ENCODE peak calls at places on chromosomes 11 and 22, in four cellular contexts. B is mucosa of descending colon, I is NCI-H1105, J is T-helper 2 cell. Q is an unnamed sample.

GRCh38 chr11:34281256-34281655 is 76.6 kb downstream of the ABTB2 start:
- DNase-seq in B (no peak), I (no peak), J (no peak), Q (no peak)

GRCh38 chr11:8906629-8907028 is 4.4 kb upstream of the AKIP1 start:
- DNase-seq in B (no peak), I (no peak), J (no peak), Q (no peak)

GRCh38 chr22:37155971-37156370 is 6.3 kb upstream of the IL2RB start:
- DNase-seq in B (no peak), I (no peak), J (no peak), Q (no peak)

GRCh38 chr11:283405-284080 is 5.3 kb downstream of the NLRP6 start:
- DNase-seq in I (no peak), J (no peak), B (no peak), Q (no peak)

GRCh38 chr22:29190051-29190450 is 15.6 kb upstream of the EMID1 start:
- DNase-seq in B (no peak), J (no peak), I (no peak), Q (no peak)

GRCh38 chr11:120385110-120385509 is 48.9 kb downstream of the ARHGEF12 start:
- DNase-seq in I (no peak), B (no peak), J (no peak), Q (no peak)

GRCh38 chr11:78540276-78540675 is 34.4 kb downstream of the NARS2 start:
- DNase-seq in B (no peak), I (no peak), J (no peak), Q (no peak)

GRCh38 chr11:30489076-30489475 is 97.1 kb downstream of the MPPED2 start:
- DNase-seq in J (no peak), B (no peak), I (no peak), Q (no peak)

GRCh38 chr11:69055598-69056516 is 7.1 kb downstream of the TPCN2 start:
- DNase-seq in J (no peak), B (peak; percentile 78), I (no peak), Q (peak; percentile 79)

GRCh38 chr11:131186629-131187075 is 183.8 kb upstream of the NTM start:
- DNase-seq in B (no peak), I (no peak), J (no peak), Q (no peak)

GRCh38 chr11:11789735-11790369 is 51.9 kb upstream of the USP47 start:
- DNase-seq in I (no peak), J (no peak), B (no peak), Q (no peak)

GRCh38 chr11:26365284-26365683 is 33.4 kb downstream of the ANO3 start:
- DNase-seq in J (no peak), I (no peak), B (no peak), Q (no peak)

GRCh38 chr22:44424131-44424711 is 73.8 kb downstream of the RTL6 start:
- DNase-seq in B (peak; percentile 4), J (no peak), I (no peak), Q (no peak)

GRCh38 chr11:7089328-7090251 is 792 bp downstream of the RBMXL2 start:
- DNase-seq in J (no peak), I (no peak), B (peak; percentile 43), Q (no peak)

GRCh38 chr11:73969991-73970800 is 12.4 kb downstream of the UCP2 start:
- DNase-seq in J (no peak), I (no peak), B (no peak), Q (peak; percentile 28)